ENCODE peak calls at places on chromosomes 16 and 17, in nine cellular contexts. One of them, this sample, is unnamed. For H3K9me3, the result is how much of the 10 kb centered on the place peaks cover.

GRCh38 chr16:68105611-68106010 is 20.4 kb downstream of the NFATC3 start:
- ATAC-seq in upper lobe of right lung: no peak
- ATAC-seq in pancreas: no peak
- ATAC-seq in left lung: no peak
- ATAC-seq in lower lobe of right lung: no peak
- ATAC-seq in mucosa of descending colon: no peak
- ATAC-seq in PC-3: no peak
- ATAC-seq in DND-41: no peak
- ATAC-seq in heart left ventricle: no peak
- ATAC-seq in this sample: no peak

GRCh38 chr17:29559640-29560039 is 7.2 kb downstream of the ABHD15 start:
- ATAC-seq in pancreas: no peak
- ATAC-seq in heart left ventricle: no peak
- ATAC-seq in DND-41: no peak
- ATAC-seq in upper lobe of right lung: no peak
- ATAC-seq in PC-3: no peak
- ATAC-seq in lower lobe of right lung: no peak
- ATAC-seq in left lung: no peak
- ATAC-seq in mucosa of descending colon: peak
- ATAC-seq in this sample: no peak

GRCh38 chr16:80563807-80564206 is 23.0 kb downstream of the DYNLRB2 start:
- ATAC-seq in mucosa of descending colon: peak
- ATAC-seq in DND-41: no peak
- ATAC-seq in left lung: no peak
- ATAC-seq in PC-3: no peak
- ATAC-seq in lower lobe of right lung: no peak
- ATAC-seq in upper lobe of right lung: no peak
- ATAC-seq in heart left ventricle: no peak
- ATAC-seq in pancreas: no peak
- ATAC-seq in this sample: no peak

GRCh38 chr17:44190496-44190895 is 3.7 kb downstream of the TMUB2 start:
- ATAC-seq in PC-3: no peak
- ATAC-seq in pancreas: no peak
- ATAC-seq in upper lobe of right lung: no peak
- ATAC-seq in DND-41: no peak
- ATAC-seq in mucosa of descending colon: no peak
- ATAC-seq in heart left ventricle: no peak
- ATAC-seq in left lung: no peak
- ATAC-seq in lower lobe of right lung: no peak
- ATAC-seq in this sample: no peak

GRCh38 chr16:293043-293775 is 10.2 kb downstream of the PDIA2 start:
- ATAC-seq in heart left ventricle: no peak
- ATAC-seq in PC-3: no peak
- ATAC-seq in upper lobe of right lung: no peak
- ATAC-seq in lower lobe of right lung: no peak
- ATAC-seq in pancreas: no peak
- ATAC-seq in mucosa of descending colon: no peak
- ATAC-seq in DND-41: no peak
- ATAC-seq in left lung: no peak
- ATAC-seq in this sample: no peak

GRCh38 chr17:5780476-5780875 is 196.2 kb upstream of the NLRP1 start:
- ATAC-seq in lower lobe of right lung: no peak
- ATAC-seq in PC-3: peak
- ATAC-seq in left lung: no peak
- ATAC-seq in DND-41: no peak
- ATAC-seq in mucosa of descending colon: no peak
- ATAC-seq in upper lobe of right lung: no peak
- ATAC-seq in heart left ventricle: no peak
- ATAC-seq in pancreas: no peak
- ATAC-seq in this sample: no peak

GRCh38 chr16:19515765-19516164 is 6.1 kb downstream of the GDE1 start:
- ATAC-seq in mucosa of descending colon: peak
- ATAC-seq in heart left ventricle: no peak
- ATAC-seq in PC-3: peak
- ATAC-seq in DND-41: no peak
- ATAC-seq in lower lobe of right lung: no peak
- ATAC-seq in upper lobe of right lung: no peak
- ATAC-seq in left lung: peak
- ATAC-seq in pancreas: no peak
- ATAC-seq in this sample: no peak

GRCh38 chr17:5832886-5833285 is 237.3 kb upstream of the WSCD1 start:
- ATAC-seq in upper lobe of right lung: no peak
- ATAC-seq in left lung: no peak
- ATAC-seq in heart left ventricle: peak
- ATAC-seq in pancreas: no peak
- ATAC-seq in DND-41: no peak
- ATAC-seq in mucosa of descending colon: no peak
- ATAC-seq in lower lobe of right lung: no peak
- ATAC-seq in PC-3: peak
- ATAC-seq in this sample: no peak

GRCh38 chr17:35467824-35468223 is 19.3 kb upstream of the SLFN13 start:
- ATAC-seq in mucosa of descending colon: peak
- ATAC-seq in PC-3: no peak
- ATAC-seq in heart left ventricle: no peak
- ATAC-seq in DND-41: peak
- ATAC-seq in lower lobe of right lung: no peak
- ATAC-seq in left lung: no peak
- ATAC-seq in pancreas: no peak
- ATAC-seq in upper lobe of right lung: no peak
- ATAC-seq in this sample: no peak

GRCh38 chr17:44077595-44077909 is 7.0 kb downstream of the G6PC3 start:
- ATAC-seq in heart left ventricle: peak
- ATAC-seq in DND-41: no peak
- ATAC-seq in upper lobe of right lung: peak
- ATAC-seq in mucosa of descending colon: peak
- ATAC-seq in lower lobe of right lung: peak
- ATAC-seq in left lung: peak
- ATAC-seq in pancreas: peak
- ATAC-seq in PC-3: no peak
- ATAC-seq in this sample: no peak

GRCh38 chr17:79658811-79659207 is 48.0 kb upstream of the RBFOX3 start:
- ATAC-seq in pancreas: peak
- ATAC-seq in heart left ventricle: no peak
- ATAC-seq in DND-41: no peak
- ATAC-seq in lower lobe of right lung: no peak
- ATAC-seq in PC-3: peak
- ATAC-seq in upper lobe of right lung: peak
- ATAC-seq in left lung: peak
- ATAC-seq in mucosa of descending colon: peak
- ATAC-seq in this sample: no peak

GRCh38 chr16:66617010-66617434 is 12.5 kb downstream of the CMTM3 start:
- ATAC-seq in DND-41: no peak
- ATAC-seq in mucosa of descending colon: no peak
- ATAC-seq in lower lobe of right lung: no peak
- ATAC-seq in heart left ventricle: no peak
- ATAC-seq in upper lobe of right lung: no peak
- ATAC-seq in pancreas: no peak
- ATAC-seq in PC-3: no peak
- ATAC-seq in left lung: no peak
- ATAC-seq in this sample: no peak

GRCh38 chr17:78557598-78558039 is 19.6 kb downstream of the DNAH17 start:
- ATAC-seq in pancreas: no peak
- ATAC-seq in upper lobe of right lung: no peak
- ATAC-seq in mucosa of descending colon: no peak
- ATAC-seq in PC-3: no peak
- ATAC-seq in DND-41: no peak
- ATAC-seq in heart left ventricle: no peak
- ATAC-seq in lower lobe of right lung: no peak
- ATAC-seq in left lung: no peak
- ATAC-seq in this sample: no peak

GRCh38 chr17:35022536-35023063 is 40.9 kb downstream of the RFFL start:
- ATAC-seq in left lung: peak
- ATAC-seq in mucosa of descending colon: peak
- ATAC-seq in PC-3: peak
- ATAC-seq in lower lobe of right lung: peak
- ATAC-seq in heart left ventricle: peak
- ATAC-seq in pancreas: peak
- ATAC-seq in upper lobe of right lung: peak
- ATAC-seq in DND-41: peak
- ATAC-seq in this sample: peak

GRCh38 chr16:88395669-88396584 is 13.2 kb downstream of the ZNF469 start:
- ATAC-seq in PC-3: no peak
- ATAC-seq in upper lobe of right lung: no peak
- ATAC-seq in mucosa of descending colon: no peak
- ATAC-seq in DND-41: no peak
- ATAC-seq in left lung: no peak
- ATAC-seq in heart left ventricle: no peak
- ATAC-seq in lower lobe of right lung: no peak
- ATAC-seq in pancreas: no peak
- ATAC-seq in this sample: no peak

GRCh38 chr17:42584880-42585279 is 7.4 kb upstream of the PSMC3IP start:
- ATAC-seq in left lung: peak
- ATAC-seq in upper lobe of right lung: peak
- ATAC-seq in pancreas: no peak
- ATAC-seq in heart left ventricle: peak
- ATAC-seq in PC-3: no peak
- ATAC-seq in lower lobe of right lung: peak
- ATAC-seq in mucosa of descending colon: no peak
- ATAC-seq in DND-41: no peak
- ATAC-seq in this sample: no peak

GRCh38 chr16:81549547-81550411 is 105.2 kb downstream of the CMIP start:
- ATAC-seq in lower lobe of right lung: no peak
- ATAC-seq in pancreas: peak
- ATAC-seq in heart left ventricle: no peak
- ATAC-seq in left lung: no peak
- ATAC-seq in DND-41: no peak
- ATAC-seq in PC-3: no peak
- ATAC-seq in upper lobe of right lung: no peak
- ATAC-seq in mucosa of descending colon: peak
- ATAC-seq in this sample: no peak

GRCh38 chr17:17792143-17792550 is 44.6 kb downstream of the SREBF1 start:
- ATAC-seq in DND-41: no peak
- ATAC-seq in left lung: no peak
- ATAC-seq in lower lobe of right lung: no peak
- ATAC-seq in heart left ventricle: peak
- ATAC-seq in pancreas: no peak
- ATAC-seq in mucosa of descending colon: no peak
- ATAC-seq in upper lobe of right lung: no peak
- ATAC-seq in PC-3: no peak
- ATAC-seq in this sample: peak

GRCh38 chr16:75172578-75172977 is 24.3 kb downstream of the ZFP1 start:
- ATAC-seq in heart left ventricle: no peak
- ATAC-seq in upper lobe of right lung: no peak
- ATAC-seq in pancreas: no peak
- ATAC-seq in PC-3: no peak
- ATAC-seq in left lung: no peak
- ATAC-seq in mucosa of descending colon: no peak
- ATAC-seq in lower lobe of right lung: no peak
- ATAC-seq in DND-41: no peak
- ATAC-seq in this sample: no peak
- H3K9me3 ChIP-seq in heart left ventricle: half or more
- H3K9me3 ChIP-seq in upper lobe of right lung: under half
- H3K9me3 ChIP-seq in pancreas: under half
- H3K9me3 ChIP-seq in PC-3: under half
- H3K9me3 ChIP-seq in left lung: under half
- H3K9me3 ChIP-seq in mucosa of descending colon: half or more
- H3K9me3 ChIP-seq in lower lobe of right lung: half or more
- H3K9me3 ChIP-seq in DND-41: half or more
- H3K9me3 ChIP-seq in this sample: under half

GRCh38 chr16:21654881-21655280 is 2.5 kb upstream of the IGSF6 start:
- ATAC-seq in pancreas: no peak
- ATAC-seq in upper lobe of right lung: no peak
- ATAC-seq in DND-41: no peak
- ATAC-seq in heart left ventricle: no peak
- ATAC-seq in mucosa of descending colon: no peak
- ATAC-seq in left lung: no peak
- ATAC-seq in PC-3: no peak
- ATAC-seq in lower lobe of right lung: no peak
- ATAC-seq in this sample: no peak

GRCh38 chr16:21650517-21650916 is 1.9 kb downstream of the IGSF6 start:
- ATAC-seq in PC-3: no peak
- ATAC-seq in upper lobe of right lung: peak
- ATAC-seq in mucosa of descending colon: no peak
- ATAC-seq in DND-41: no peak
- ATAC-seq in pancreas: no peak
- ATAC-seq in heart left ventricle: peak
- ATAC-seq in left lung: peak
- ATAC-seq in lower lobe of right lung: peak
- ATAC-seq in this sample: no peak

GRCh38 chr16:21656795-21657768 is 4.7 kb upstream of the IGSF6 start:
- ATAC-seq in heart left ventricle: no peak
- ATAC-seq in upper lobe of right lung: peak
- ATAC-seq in mucosa of descending colon: peak
- ATAC-seq in PC-3: peak
- ATAC-seq in lower lobe of right lung: peak
- ATAC-seq in DND-41: peak
- ATAC-seq in left lung: peak
- ATAC-seq in pancreas: peak
- ATAC-seq in this sample: no peak

GRCh38 chr16:21652451-21652850 is at the start of gene IGSF6:
- ATAC-seq in PC-3: no peak
- ATAC-seq in pancreas: no peak
- ATAC-seq in mucosa of descending colon: no peak
- ATAC-seq in heart left ventricle: peak
- ATAC-seq in DND-41: no peak
- ATAC-seq in lower lobe of right lung: peak
- ATAC-seq in left lung: no peak
- ATAC-seq in upper lobe of right lung: peak
- ATAC-seq in this sample: no peak

DNA sequence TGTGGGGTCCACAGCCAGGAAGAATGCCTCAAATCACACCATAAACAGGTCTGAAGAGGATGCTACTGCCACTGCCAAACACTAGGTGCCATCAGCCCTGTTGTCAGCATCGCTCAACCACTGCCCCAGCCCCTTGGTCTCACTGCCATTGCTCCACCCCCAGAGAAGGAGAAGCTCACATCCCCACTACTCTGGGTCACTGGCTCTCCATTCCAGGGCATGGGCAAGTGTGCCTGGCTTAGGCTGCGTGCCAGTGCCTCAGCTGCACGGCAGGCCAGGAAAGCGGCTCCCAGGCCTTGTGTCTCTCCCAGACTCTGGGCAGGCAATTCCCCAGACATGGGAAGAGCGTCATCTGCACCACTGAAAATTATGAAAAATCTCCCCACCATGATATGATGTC is 1.2 kb upstream of the IGSF6 start:
- ATAC-seq in mucosa of descending colon: no peak
- ATAC-seq in DND-41: no peak
- ATAC-seq in lower lobe of right lung: peak
- ATAC-seq in pancreas: peak
- ATAC-seq in upper lobe of right lung: peak
- ATAC-seq in PC-3: no peak
- ATAC-seq in heart left ventricle: peak
- ATAC-seq in left lung: peak
- ATAC-seq in this sample: peak
- TF ChIP-seq CTCF in mucosa of descending colon: no peak
- TF ChIP-seq CTCF in DND-41: no peak
- TF ChIP-seq CTCF in lower lobe of right lung: no peak
- TF ChIP-seq CTCF in pancreas: no peak
- TF ChIP-seq CTCF in upper lobe of right lung: no peak
- TF ChIP-seq CTCF in PC-3: no peak
- TF ChIP-seq CTCF in heart left ventricle: no peak
- TF ChIP-seq CTCF in left lung: no peak
- TF ChIP-seq CTCF in this sample: no peak

GRCh38 chr17:82947051-82947991 is 107.5 kb upstream of the ZNF750 start:
- ATAC-seq in upper lobe of right lung: peak
- ATAC-seq in DND-41: peak
- ATAC-seq in heart left ventricle: peak
- ATAC-seq in mucosa of descending colon: no peak
- ATAC-seq in pancreas: peak
- ATAC-seq in left lung: peak
- ATAC-seq in lower lobe of right lung: no peak
- ATAC-seq in PC-3: no peak
- ATAC-seq in this sample: no peak
- H3K9me3 ChIP-seq in upper lobe of right lung: under half
- H3K9me3 ChIP-seq in DND-41: under half
- H3K9me3 ChIP-seq in heart left ventricle: under half
- H3K9me3 ChIP-seq in mucosa of descending colon: under half
- H3K9me3 ChIP-seq in pancreas: under half
- H3K9me3 ChIP-seq in left lung: under half
- H3K9me3 ChIP-seq in lower lobe of right lung: under half
- H3K9me3 ChIP-seq in PC-3: under half
- H3K9me3 ChIP-seq in this sample: under half

GRCh38 chr16:85289760-85290625 is 177.7 kb upstream of the CIBAR2 start:
- ATAC-seq in lower lobe of right lung: no peak
- ATAC-seq in heart left ventricle: no peak
- ATAC-seq in upper lobe of right lung: no peak
- ATAC-seq in mucosa of descending colon: no peak
- ATAC-seq in PC-3: no peak
- ATAC-seq in pancreas: no peak
- ATAC-seq in DND-41: no peak
- ATAC-seq in left lung: no peak
- ATAC-seq in this sample: no peak
- TF ChIP-seq CTCF in lower lobe of right lung: no peak
- TF ChIP-seq CTCF in heart left ventricle: no peak
- TF ChIP-seq CTCF in upper lobe of right lung: no peak
- TF ChIP-seq CTCF in mucosa of descending colon: no peak
- TF ChIP-seq CTCF in PC-3: no peak
- TF ChIP-seq CTCF in pancreas: no peak
- TF ChIP-seq CTCF in DND-41: no peak
- TF ChIP-seq CTCF in left lung: no peak
- TF ChIP-seq CTCF in this sample: no peak